ENCODE peak calls at places on chromosomes 2 and 18, in seven cellular contexts. B is CD8-positive, alpha-beta T cell; D is left ventricle myocardium inferior; H is fibroblast of villous mesenchyme; L is AG10803; N is epithelial cell of esophagus; X is AG09309. O is an unnamed sample.

GRCh38 chr18:63348508-63349136 is 18.4 kb downstream of the KDSR start:
- DNase-seq in L (no peak), B (no peak), X (no peak), H (no peak), N (no peak), D (no peak), O (no peak)

GRCh38 chr2:102313950-102314349 is 2.6 kb downstream of the IL1RL1 start:
- DNase-seq in D (no peak), X (no peak), N (peak; percentile 25), H (no peak), L (peak; percentile 25), B (no peak), O (no peak)

GRCh38 chr2:128440087-128440665 is 121.5 kb upstream of the HS6ST1 start:
- DNase-seq in N (no peak), X (no peak), L (no peak), D (no peak), B (no peak), H (no peak), O (no peak)

GRCh38 chr2:30266051-30266621 is 34.8 kb downstream of the LBH start:
- DNase-seq in X (no peak), B (peak; percentile 84), H (no peak), D (no peak), L (no peak), N (no peak), O (no peak)

GRCh38 chr2:86704482-86704971 is 15.6 kb upstream of the RMND5A start:
- DNase-seq in X (peak; percentile 51), B (no peak), N (peak; percentile 80), H (peak; percentile 43), L (peak; percentile 64), D (peak; percentile 56), O (peak; percentile 37)

GRCh38 chr18:59918320-59918755 is 18.5 kb downstream of the PMAIP1 start:
- DNase-seq in D (peak; percentile 30), H (peak; percentile 37), L (peak; percentile 54), B (no peak), N (peak; percentile 89), X (no peak), O (no peak)

GRCh38 chr2:239223330-239224248 is 177.2 kb downstream of the HDAC4 start:
- DNase-seq in H (peak; percentile 97), X (no peak), L (peak; percentile 90), N (no peak), D (no peak), B (no peak), O (no peak)

GRCh38 chr2:239132156-239132709 is 268.6 kb downstream of the HDAC4 start:
- DNase-seq in H (no peak), L (no peak), X (no peak), N (no peak), D (no peak), B (no peak), O (no peak)

GRCh38 chr2:180944372-180944771 is 36.0 kb upstream of the UBE2E3 start:
- DNase-seq in B (no peak), L (no peak), H (no peak), D (no peak), N (no peak), X (no peak), O (no peak)

GRCh38 chr2:119522561-119523110 is 1.6 kb downstream of the SCTR start:
- DNase-seq in X (no peak), N (no peak), L (no peak), D (no peak), H (no peak), B (no peak), O (no peak)

GRCh38 chr2:240933966-240934700 is 28.0 kb downstream of the CROCC2 start:
- DNase-seq in D (peak; percentile 10), X (no peak), B (no peak), L (no peak), H (no peak), N (no peak), O (no peak)

GRCh38 chr18:23752796-23753195 is 63.5 kb downstream of the LAMA3 start:
- DNase-seq in H (no peak), L (peak; percentile 30), N (no peak), X (no peak), B (no peak), D (no peak), O (no peak)

GRCh38 chr2:69185807-69186206 is 172.8 kb downstream of the ANTXR1 start:
- DNase-seq in B (no peak), X (peak; percentile 62), L (peak; percentile 62), H (no peak), D (no peak), N (peak; percentile 84), O (no peak)

GRCh38 chr2:69184224-69184623 is 171.2 kb downstream of the ANTXR1 start:
- DNase-seq in D (no peak), B (no peak), X (no peak), N (peak; percentile 92), H (no peak), L (peak; percentile 87), O (no peak)

GRCh38 chr2:69183659-69184058 is 170.7 kb downstream of the ANTXR1 start:
- DNase-seq in N (no peak), H (no peak), B (no peak), X (no peak), L (no peak), D (no peak), O (no peak)

GRCh38 chr2:69188174-69188900 is 175.4 kb downstream of the ANTXR1 start:
- DNase-seq in L (no peak), H (no peak), N (no peak), B (no peak), X (no peak), D (no peak), O (no peak)

DNA sequence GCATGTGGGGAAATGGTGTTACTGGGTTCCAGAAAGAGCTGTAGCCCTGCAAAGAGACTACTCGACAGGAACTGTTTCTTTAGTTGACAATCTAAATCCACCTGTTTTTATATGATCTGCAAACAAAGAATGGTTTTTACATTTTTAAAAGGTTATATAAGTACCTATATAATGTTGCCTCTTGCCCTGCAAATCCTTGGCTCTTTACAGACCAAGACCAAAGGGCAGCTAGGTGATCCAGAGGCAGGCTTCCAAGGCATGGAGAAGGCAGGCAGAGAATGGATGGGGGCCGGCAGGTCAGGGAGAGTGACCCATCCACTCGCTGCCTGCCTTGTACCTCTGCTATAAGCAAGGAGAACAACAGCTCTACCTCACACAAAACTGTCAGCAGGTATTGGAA is 173.6 kb downstream of the ANTXR1 start:
- DNase-seq in B (no peak), H (no peak), X (no peak), N (no peak), D (no peak), L (no peak), O (no peak)
- H3K4me3 ChIP-seq in B (no peak overlapping the region), H (no peak overlapping the region), X (no peak overlapping the region), N (no peak overlapping the region), D (no peak overlapping the region), L (no peak overlapping the region), O (no peak overlapping the region)

DNA sequence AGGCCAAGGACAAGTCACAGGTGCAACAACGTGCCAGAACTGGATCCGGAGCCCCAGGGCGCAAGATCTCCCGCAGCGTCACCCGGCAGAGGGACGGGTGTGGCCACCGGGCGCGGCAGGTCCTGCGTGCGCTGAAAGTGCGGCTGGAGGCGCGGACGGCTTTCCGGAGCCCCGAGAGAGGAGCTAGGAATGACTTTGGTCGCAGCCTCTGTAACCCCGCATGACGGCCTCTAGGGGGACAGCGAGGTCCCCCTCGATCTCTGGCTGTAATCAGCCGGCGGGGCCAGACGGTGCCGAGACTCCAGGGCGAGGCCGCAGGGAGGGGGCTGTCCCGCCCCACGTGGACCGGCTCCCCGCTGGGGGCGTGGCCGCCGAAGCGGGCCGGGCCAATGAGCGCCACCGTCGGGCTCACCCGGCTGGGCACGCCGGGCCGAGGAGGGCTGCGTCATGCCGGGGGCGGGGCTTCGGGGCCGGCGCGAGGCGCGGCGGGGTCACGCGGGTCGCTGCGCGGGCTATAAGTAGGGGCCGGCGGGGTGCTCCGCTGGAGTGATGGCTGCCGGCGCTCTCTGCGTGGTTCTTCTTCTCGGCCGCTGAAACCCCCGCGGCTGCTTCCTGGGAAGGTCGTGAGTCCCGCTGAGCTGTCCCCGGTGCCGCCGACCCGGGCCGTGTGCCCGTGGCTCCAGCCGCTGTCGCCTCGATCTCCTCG is at the start of gene SLC20A1:
- DNase-seq in B (peak; percentile 96), L (peak; percentile 90), X (peak; percentile 52), D (peak; percentile 96), N (peak; percentile 94), H (peak; percentile 92), O (peak; percentile 71)
- TF ChIP-seq CTCF in B (peak; percentile 55), L (peak; percentile 43), X (peak; percentile 18), D (peak; percentile 58), N (peak; percentile 5), H (peak; percentile 33), O (peak; percentile 40)

DNA sequence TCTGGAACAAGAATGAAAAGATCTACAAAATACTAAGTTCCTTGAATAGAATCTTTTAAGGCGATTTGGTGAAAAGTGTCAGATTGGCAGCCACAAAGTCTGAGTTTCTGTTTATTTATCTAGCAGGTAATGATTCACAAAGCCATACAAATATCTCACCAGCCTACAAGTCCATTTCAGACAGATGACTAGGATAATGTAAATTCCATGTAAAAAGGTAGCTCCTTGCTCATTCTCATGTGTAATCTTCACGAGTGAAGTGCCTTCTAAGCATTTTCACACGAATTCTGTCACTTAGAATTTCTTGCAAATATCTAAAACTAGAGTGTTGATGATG is 221.8 kb upstream of the RBBP8 start:
- DNase-seq in B (no peak), L (no peak), H (no peak), N (peak; percentile 86), X (no peak), D (no peak), O (no peak)
- H3K4me3 ChIP-seq in B (no peak overlapping the region), L (no peak overlapping the region), H (peak overlapping the region; percentile 55), N (peak overlapping the region; percentile 31), X (peak overlapping the region; percentile 39), D (peak overlapping the region; percentile 61), O (no peak overlapping the region)

DNA sequence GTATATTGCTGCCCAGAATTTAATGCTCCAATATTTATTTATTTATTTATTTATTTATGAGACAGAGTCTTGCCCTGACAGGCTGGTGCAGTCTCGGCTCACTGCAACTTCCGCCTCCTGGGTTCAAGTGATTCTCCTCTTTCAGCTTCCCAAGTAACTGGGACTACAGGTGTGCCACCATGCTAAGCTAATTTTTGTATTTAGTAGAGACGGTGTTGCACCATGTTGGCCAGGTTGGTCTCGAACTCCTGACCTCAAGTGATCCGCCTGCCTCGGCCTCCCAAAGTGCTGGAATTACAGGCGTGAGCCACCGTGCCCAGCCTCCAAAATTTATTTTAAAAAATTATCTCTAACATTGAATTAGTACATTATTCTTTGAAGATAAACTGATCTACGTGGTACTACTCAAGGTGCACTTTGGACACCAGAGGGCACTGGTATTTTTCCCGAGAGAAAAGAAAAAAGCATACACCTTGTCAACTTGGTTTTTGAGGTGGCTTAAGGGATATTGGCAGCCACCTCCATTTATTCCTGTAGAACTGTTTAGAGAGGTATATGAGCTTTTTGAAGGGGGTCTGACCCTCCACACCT is 1.4 kb upstream of the IDH1 start:
- DNase-seq in D (no peak), B (no peak), H (no peak), X (no peak), N (peak; percentile 27), L (no peak), O (no peak)
- TF ChIP-seq CTCF in D (no peak), B (peak; percentile 36), H (no peak), X (no peak), N (peak; percentile 33), L (no peak), O (no peak)

DNA sequence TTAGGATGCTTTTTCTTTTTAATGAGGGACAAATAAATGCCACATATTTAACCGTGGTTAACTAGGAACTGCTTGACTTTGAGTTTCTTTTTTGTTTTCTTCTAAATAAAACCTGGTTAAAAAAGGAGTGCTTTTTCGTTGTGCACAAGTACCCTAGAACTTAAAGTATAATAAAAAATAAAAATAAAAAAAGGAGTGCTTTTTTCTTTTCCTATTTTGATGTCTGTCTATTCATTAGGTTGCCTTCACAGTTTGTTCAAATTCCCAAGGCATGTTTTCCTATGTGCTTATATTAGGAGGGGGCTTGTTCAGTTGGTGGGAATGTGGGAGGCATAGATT is 4.4 kb downstream of the FOSL2 start:
- DNase-seq in B (no peak), D (no peak), X (no peak), N (no peak), H (no peak), L (no peak), O (no peak)
- H3K4me3 ChIP-seq in B (no peak overlapping the region), D (peak overlapping the region; percentile 84), X (peak overlapping the region; percentile 93), N (peak overlapping the region; percentile 63), H (peak overlapping the region; percentile 80), L (peak overlapping the region; percentile 99), O (peak overlapping the region; percentile 83)